ENCODE peak calls at places on chromosomes 7 and 10, in nine cellular contexts. One of them, this sample, is unnamed.

GRCh38 chr10:62759599-62760175 is 44.8 kb upstream of the ADO start:
- DNase-seq in fibroblast of pulmonary artery: no peak
- DNase-seq in KBM-7: peak
- DNase-seq in M059J: no peak
- DNase-seq in fibroblast of the conjunctiva: no peak
- DNase-seq in CD8-positive, alpha-beta memory T cell: no peak
- DNase-seq in glutamatergic neuron: no peak
- DNase-seq in GDM1: no peak
- DNase-seq in psoas muscle: no peak
- DNase-seq in this sample: no peak

GRCh38 chr10:102509387-102509786 is 5.6 kb downstream of the SUFU start:
- DNase-seq in fibroblast of pulmonary artery: peak
- DNase-seq in KBM-7: no peak
- DNase-seq in M059J: peak
- DNase-seq in fibroblast of the conjunctiva: no peak
- DNase-seq in CD8-positive, alpha-beta memory T cell: no peak
- DNase-seq in glutamatergic neuron: no peak
- DNase-seq in GDM1: no peak
- DNase-seq in psoas muscle: no peak
- DNase-seq in this sample: no peak

GRCh38 chr10:131354380-131354779 is 42.9 kb upstream of the TCERG1L start:
- DNase-seq in fibroblast of pulmonary artery: no peak
- DNase-seq in KBM-7: peak
- DNase-seq in M059J: peak
- DNase-seq in fibroblast of the conjunctiva: no peak
- DNase-seq in CD8-positive, alpha-beta memory T cell: no peak
- DNase-seq in glutamatergic neuron: no peak
- DNase-seq in GDM1: no peak
- DNase-seq in psoas muscle: no peak
- DNase-seq in this sample: no peak

GRCh38 chr10:2817923-2818322 is 249.4 kb upstream of the PFKP start:
- DNase-seq in fibroblast of pulmonary artery: no peak
- DNase-seq in KBM-7: no peak
- DNase-seq in M059J: no peak
- DNase-seq in fibroblast of the conjunctiva: no peak
- DNase-seq in CD8-positive, alpha-beta memory T cell: no peak
- DNase-seq in glutamatergic neuron: no peak
- DNase-seq in GDM1: no peak
- DNase-seq in psoas muscle: no peak
- DNase-seq in this sample: no peak

GRCh38 chr7:151777511-151777880 is 99.4 kb downstream of the PRKAG2 start:
- DNase-seq in fibroblast of pulmonary artery: no peak
- DNase-seq in KBM-7: no peak
- DNase-seq in M059J: no peak
- DNase-seq in fibroblast of the conjunctiva: no peak
- DNase-seq in CD8-positive, alpha-beta memory T cell: no peak
- DNase-seq in glutamatergic neuron: no peak
- DNase-seq in GDM1: no peak
- DNase-seq in psoas muscle: no peak
- DNase-seq in this sample: no peak

GRCh38 chr10:116773306-116773705 is 30.9 kb upstream of the HSPA12A start:
- DNase-seq in fibroblast of pulmonary artery: no peak
- DNase-seq in KBM-7: no peak
- DNase-seq in M059J: no peak
- DNase-seq in fibroblast of the conjunctiva: no peak
- DNase-seq in CD8-positive, alpha-beta memory T cell: no peak
- DNase-seq in glutamatergic neuron: no peak
- DNase-seq in GDM1: no peak
- DNase-seq in psoas muscle: no peak
- DNase-seq in this sample: no peak

GRCh38 chr7:80232969-80233724 is 98.5 kb downstream of the GNAI1 start:
- DNase-seq in fibroblast of pulmonary artery: no peak
- DNase-seq in KBM-7: no peak
- DNase-seq in M059J: no peak
- DNase-seq in fibroblast of the conjunctiva: no peak
- DNase-seq in CD8-positive, alpha-beta memory T cell: no peak
- DNase-seq in glutamatergic neuron: no peak
- DNase-seq in GDM1: no peak
- DNase-seq in psoas muscle: no peak
- DNase-seq in this sample: no peak

GRCh38 chr10:129921065-129921670 is 42.9 kb downstream of the EBF3 start:
- DNase-seq in fibroblast of pulmonary artery: no peak
- DNase-seq in KBM-7: no peak
- DNase-seq in M059J: no peak
- DNase-seq in fibroblast of the conjunctiva: no peak
- DNase-seq in CD8-positive, alpha-beta memory T cell: no peak
- DNase-seq in glutamatergic neuron: peak
- DNase-seq in GDM1: no peak
- DNase-seq in psoas muscle: no peak
- DNase-seq in this sample: no peak

GRCh38 chr10:97083228-97083860 is 102.4 kb downstream of the SLIT1 start:
- DNase-seq in fibroblast of pulmonary artery: no peak
- DNase-seq in KBM-7: no peak
- DNase-seq in M059J: no peak
- DNase-seq in fibroblast of the conjunctiva: no peak
- DNase-seq in CD8-positive, alpha-beta memory T cell: no peak
- DNase-seq in glutamatergic neuron: no peak
- DNase-seq in GDM1: no peak
- DNase-seq in psoas muscle: no peak
- DNase-seq in this sample: no peak

GRCh38 chr10:116767235-116767634 is 24.9 kb upstream of the HSPA12A start:
- DNase-seq in fibroblast of pulmonary artery: no peak
- DNase-seq in KBM-7: no peak
- DNase-seq in M059J: no peak
- DNase-seq in fibroblast of the conjunctiva: no peak
- DNase-seq in CD8-positive, alpha-beta memory T cell: no peak
- DNase-seq in glutamatergic neuron: peak
- DNase-seq in GDM1: no peak
- DNase-seq in psoas muscle: no peak
- DNase-seq in this sample: no peak

GRCh38 chr10:125599194-125599593 is 83.8 kb downstream of the TEX36 start:
- DNase-seq in fibroblast of pulmonary artery: no peak
- DNase-seq in KBM-7: no peak
- DNase-seq in M059J: no peak
- DNase-seq in fibroblast of the conjunctiva: no peak
- DNase-seq in CD8-positive, alpha-beta memory T cell: no peak
- DNase-seq in glutamatergic neuron: no peak
- DNase-seq in GDM1: no peak
- DNase-seq in psoas muscle: no peak
- DNase-seq in this sample: no peak

GRCh38 chr10:33335550-33335799 is 1.0 kb upstream of the NRP1 start:
- DNase-seq in fibroblast of pulmonary artery: no peak
- DNase-seq in KBM-7: no peak
- DNase-seq in M059J: no peak
- DNase-seq in fibroblast of the conjunctiva: no peak
- DNase-seq in CD8-positive, alpha-beta memory T cell: no peak
- DNase-seq in glutamatergic neuron: no peak
- DNase-seq in GDM1: no peak
- DNase-seq in psoas muscle: no peak
- DNase-seq in this sample: no peak

GRCh38 chr7:46494441-46494840 is 573.4 kb upstream of the IGFBP3 start:
- DNase-seq in fibroblast of pulmonary artery: no peak
- DNase-seq in KBM-7: no peak
- DNase-seq in M059J: no peak
- DNase-seq in fibroblast of the conjunctiva: no peak
- DNase-seq in CD8-positive, alpha-beta memory T cell: no peak
- DNase-seq in glutamatergic neuron: no peak
- DNase-seq in GDM1: no peak
- DNase-seq in psoas muscle: no peak
- DNase-seq in this sample: no peak

GRCh38 chr7:2820508-2820934 is 23.6 kb downstream of the GNA12 start:
- DNase-seq in fibroblast of pulmonary artery: peak
- DNase-seq in KBM-7: no peak
- DNase-seq in M059J: peak
- DNase-seq in fibroblast of the conjunctiva: peak
- DNase-seq in CD8-positive, alpha-beta memory T cell: no peak
- DNase-seq in glutamatergic neuron: no peak
- DNase-seq in GDM1: no peak
- DNase-seq in psoas muscle: peak
- DNase-seq in this sample: no peak

GRCh38 chr7:50557114-50557513 is 8.1 kb downstream of the DDC start:
- DNase-seq in fibroblast of pulmonary artery: no peak
- DNase-seq in KBM-7: no peak
- DNase-seq in M059J: no peak
- DNase-seq in fibroblast of the conjunctiva: no peak
- DNase-seq in CD8-positive, alpha-beta memory T cell: no peak
- DNase-seq in glutamatergic neuron: no peak
- DNase-seq in GDM1: no peak
- DNase-seq in psoas muscle: no peak
- DNase-seq in this sample: no peak

GRCh38 chr10:86022906-86023305 is 343.7 kb downstream of the GRID1 start:
- DNase-seq in fibroblast of pulmonary artery: no peak
- DNase-seq in KBM-7: no peak
- DNase-seq in M059J: no peak
- DNase-seq in fibroblast of the conjunctiva: no peak
- DNase-seq in CD8-positive, alpha-beta memory T cell: no peak
- DNase-seq in glutamatergic neuron: no peak
- DNase-seq in GDM1: no peak
- DNase-seq in psoas muscle: no peak
- DNase-seq in this sample: no peak

GRCh38 chr10:35335718-35336083 is 608 bp upstream of the CCNY start:
- DNase-seq in fibroblast of pulmonary artery: no peak
- DNase-seq in KBM-7: peak
- DNase-seq in M059J: no peak
- DNase-seq in fibroblast of the conjunctiva: no peak
- DNase-seq in CD8-positive, alpha-beta memory T cell: peak
- DNase-seq in glutamatergic neuron: no peak
- DNase-seq in GDM1: no peak
- DNase-seq in psoas muscle: no peak
- DNase-seq in this sample: peak

GRCh38 chr7:2241580-2242540 is at the start of the genes MRM2 and NUDT1:
- DNase-seq in fibroblast of pulmonary artery: peak
- DNase-seq in KBM-7: peak
- DNase-seq in M059J: peak
- DNase-seq in fibroblast of the conjunctiva: peak
- DNase-seq in CD8-positive, alpha-beta memory T cell: peak
- DNase-seq in glutamatergic neuron: peak
- DNase-seq in GDM1: peak
- DNase-seq in psoas muscle: peak
- DNase-seq in this sample: peak

GRCh38 chr7:90604383-90604782 is 8.3 kb downstream of the CDK14 start:
- DNase-seq in fibroblast of pulmonary artery: no peak
- DNase-seq in KBM-7: no peak
- DNase-seq in M059J: no peak
- DNase-seq in fibroblast of the conjunctiva: no peak
- DNase-seq in CD8-positive, alpha-beta memory T cell: no peak
- DNase-seq in glutamatergic neuron: no peak
- DNase-seq in GDM1: no peak
- DNase-seq in psoas muscle: no peak
- DNase-seq in this sample: no peak

GRCh38 chr7:26410156-26410555 is 118.5 kb downstream of the SNX10 start:
- DNase-seq in fibroblast of pulmonary artery: no peak
- DNase-seq in KBM-7: no peak
- DNase-seq in M059J: no peak
- DNase-seq in fibroblast of the conjunctiva: no peak
- DNase-seq in CD8-positive, alpha-beta memory T cell: no peak
- DNase-seq in glutamatergic neuron: peak
- DNase-seq in GDM1: no peak
- DNase-seq in psoas muscle: no peak
- DNase-seq in this sample: no peak

GRCh38 chr7:122676466-122676865 is 22.5 kb downstream of the RNF133 start:
- DNase-seq in fibroblast of pulmonary artery: no peak
- DNase-seq in KBM-7: no peak
- DNase-seq in M059J: no peak
- DNase-seq in fibroblast of the conjunctiva: no peak
- DNase-seq in CD8-positive, alpha-beta memory T cell: no peak
- DNase-seq in glutamatergic neuron: no peak
- DNase-seq in GDM1: no peak
- DNase-seq in psoas muscle: no peak
- DNase-seq in this sample: no peak

GRCh38 chr10:132742837-132743194 is 43.1 kb downstream of the NKX6-2 start:
- DNase-seq in fibroblast of pulmonary artery: no peak
- DNase-seq in KBM-7: no peak
- DNase-seq in M059J: no peak
- DNase-seq in fibroblast of the conjunctiva: no peak
- DNase-seq in CD8-positive, alpha-beta memory T cell: no peak
- DNase-seq in glutamatergic neuron: no peak
- DNase-seq in GDM1: no peak
- DNase-seq in psoas muscle: no peak
- DNase-seq in this sample: no peak

GRCh38 chr7:108623220-108623619 is 53.5 kb downstream of the DNAJB9 start:
- DNase-seq in fibroblast of pulmonary artery: no peak
- DNase-seq in KBM-7: no peak
- DNase-seq in M059J: no peak
- DNase-seq in fibroblast of the conjunctiva: no peak
- DNase-seq in CD8-positive, alpha-beta memory T cell: no peak
- DNase-seq in glutamatergic neuron: no peak
- DNase-seq in GDM1: no peak
- DNase-seq in psoas muscle: no peak
- DNase-seq in this sample: no peak

GRCh38 chr7:116933465-116933864 is 19.8 kb upstream of the ST7 start:
- DNase-seq in fibroblast of pulmonary artery: no peak
- DNase-seq in KBM-7: no peak
- DNase-seq in M059J: no peak
- DNase-seq in fibroblast of the conjunctiva: no peak
- DNase-seq in CD8-positive, alpha-beta memory T cell: no peak
- DNase-seq in glutamatergic neuron: no peak
- DNase-seq in GDM1: no peak
- DNase-seq in psoas muscle: no peak
- DNase-seq in this sample: no peak

GRCh38 chr7:123633553-123633952 is 22.1 kb upstream of the LMOD2 start:
- DNase-seq in fibroblast of pulmonary artery: peak
- DNase-seq in KBM-7: no peak
- DNase-seq in M059J: peak
- DNase-seq in fibroblast of the conjunctiva: peak
- DNase-seq in CD8-positive, alpha-beta memory T cell: no peak
- DNase-seq in glutamatergic neuron: no peak
- DNase-seq in GDM1: no peak
- DNase-seq in psoas muscle: no peak
- DNase-seq in this sample: no peak

GRCh38 chr7:20219446-20220292 is 2.5 kb upstream of the MACC1 start:
- DNase-seq in fibroblast of pulmonary artery: peak
- DNase-seq in KBM-7: peak
- DNase-seq in M059J: peak
- DNase-seq in fibroblast of the conjunctiva: peak
- DNase-seq in CD8-positive, alpha-beta memory T cell: peak
- DNase-seq in glutamatergic neuron: no peak
- DNase-seq in GDM1: peak
- DNase-seq in psoas muscle: peak
- DNase-seq in this sample: peak

GRCh38 chr7:135843214-135843613 is 94.6 kb upstream of the FAM180A start:
- DNase-seq in fibroblast of pulmonary artery: no peak
- DNase-seq in KBM-7: peak
- DNase-seq in M059J: no peak
- DNase-seq in fibroblast of the conjunctiva: no peak
- DNase-seq in CD8-positive, alpha-beta memory T cell: no peak
- DNase-seq in glutamatergic neuron: no peak
- DNase-seq in GDM1: no peak
- DNase-seq in psoas muscle: no peak
- DNase-seq in this sample: no peak

GRCh38 chr10:125523347-125523746 is 159.6 kb downstream of the TEX36 start:
- DNase-seq in fibroblast of pulmonary artery: no peak
- DNase-seq in KBM-7: no peak
- DNase-seq in M059J: no peak
- DNase-seq in fibroblast of the conjunctiva: no peak
- DNase-seq in CD8-positive, alpha-beta memory T cell: no peak
- DNase-seq in glutamatergic neuron: no peak
- DNase-seq in GDM1: no peak
- DNase-seq in psoas muscle: no peak
- DNase-seq in this sample: no peak

GRCh38 chr10:34124522-34125035 is 690.5 kb downstream of the PARD3 start:
- DNase-seq in fibroblast of pulmonary artery: peak
- DNase-seq in KBM-7: no peak
- DNase-seq in M059J: peak
- DNase-seq in fibroblast of the conjunctiva: no peak
- DNase-seq in CD8-positive, alpha-beta memory T cell: no peak
- DNase-seq in glutamatergic neuron: no peak
- DNase-seq in GDM1: no peak
- DNase-seq in psoas muscle: peak
- DNase-seq in this sample: no peak

GRCh38 chr7:90607196-90607595 is 11.1 kb downstream of the CDK14 start:
- DNase-seq in fibroblast of pulmonary artery: no peak
- DNase-seq in KBM-7: no peak
- DNase-seq in M059J: no peak
- DNase-seq in fibroblast of the conjunctiva: no peak
- DNase-seq in CD8-positive, alpha-beta memory T cell: no peak
- DNase-seq in glutamatergic neuron: no peak
- DNase-seq in GDM1: no peak
- DNase-seq in psoas muscle: no peak
- DNase-seq in this sample: no peak

GRCh38 chr7:68107968-68108367 is 1111.3 kb downstream of the TYW1 start:
- DNase-seq in fibroblast of pulmonary artery: no peak
- DNase-seq in KBM-7: no peak
- DNase-seq in M059J: peak
- DNase-seq in fibroblast of the conjunctiva: no peak
- DNase-seq in CD8-positive, alpha-beta memory T cell: no peak
- DNase-seq in glutamatergic neuron: no peak
- DNase-seq in GDM1: no peak
- DNase-seq in psoas muscle: no peak
- DNase-seq in this sample: no peak